ENCODE peak calls at places on chromosomes 12 and 14, in four cellular contexts. J, R, B and L are unnamed samples. For H3K36me3, the result is how much of the 10 kb centered on the place peaks cover.

GRCh38 chr12:12714276-12715001 is 2.7 kb upstream of the CDKN1B start:
- DNase-seq in R (no peak), J (peak), B (peak), L (peak)

GRCh38 chr12:103855036-103855712 is 14.1 kb upstream of the NT5DC3 start:
- DNase-seq in B (peak), J (peak), R (no peak), L (no peak)

GRCh38 chr14:100471451-100472093 is 115.6 kb downstream of the BEGAIN start:
- DNase-seq in J (peak), B (no peak), R (no peak), L (peak)

GRCh38 chr14:100147691-100148464 is 11.6 kb downstream of the DEGS2 start:
- DNase-seq in B (no peak), R (no peak), J (no peak), L (no peak)

GRCh38 chr14:69044965-69045555 is 66.0 kb upstream of the ACTN1 start:
- DNase-seq in B (peak), R (peak), J (peak), L (peak)

GRCh38 chr12:110001596-110001995 is 2.4 kb downstream of the ANKRD13A start:
- DNase-seq in R (no peak), J (peak), B (peak), L (no peak)

GRCh38 chr14:33911046-33911445 is 39.8 kb downstream of the EGLN3 start:
- DNase-seq in R (no peak), B (no peak), J (no peak), L (no peak)

GRCh38 chr14:89422181-89422951 is 5.3 kb upstream of the FOXN3 start:
- DNase-seq in B (peak), R (no peak), J (no peak), L (no peak)

GRCh38 chr14:75982724-75983358 is 1.0 kb upstream of the TGFB3 start:
- DNase-seq in R (peak), B (peak), J (no peak), L (peak)

GRCh38 chr12:130591736-130592135 is 124.4 kb downstream of the RIMBP2 start:
- DNase-seq in B (no peak), J (no peak), R (no peak), L (no peak)

GRCh38 chr12:20314325-20314724 is 54.0 kb upstream of the PDE3A start:
- DNase-seq in J (peak), R (no peak), B (peak), L (no peak)

GRCh38 chr12:132610051-132610759 is at the start of gene LRCOL1:
- DNase-seq in J (peak), B (peak), R (peak), L (no peak)

GRCh38 chr12:117125275-117125613 is 26.0 kb upstream of the TESC start:
- DNase-seq in R (no peak), B (peak), J (no peak), L (no peak)

GRCh38 chr14:59707778-59708635 is 131.4 kb upstream of the CCDC175 start:
- DNase-seq in J (no peak), B (no peak), R (no peak), L (peak)

GRCh38 chr14:85934886-85935254 is 404.9 kb downstream of the FLRT2 start:
- DNase-seq in B (no peak), R (no peak), J (no peak), L (no peak)

GRCh38 chr14:41718477-41719166 is 111.9 kb downstream of the LRFN5 start:
- DNase-seq in J (no peak), B (no peak), R (no peak), L (no peak)

GRCh38 chr14:56585461-56586084 is 6.0 kb downstream of the TMEM260 start:
- DNase-seq in J (peak), B (no peak), R (no peak), L (no peak)

GRCh38 chr12:82688619-82689018 is 1.9 kb downstream of the TMTC2 start:
- DNase-seq in J (no peak), B (no peak), R (no peak), L (no peak)

GRCh38 chr12:82687020-82687951 is 580 bp downstream of the TMTC2 start:
- DNase-seq in J (peak), B (peak), R (peak), L (peak)

GRCh38 chr12:82686223-82687019 is at the start of gene TMTC2:
- DNase-seq in J (peak), R (peak), B (peak), L (peak)

GRCh38 chr12:82688035-82688501 is 1.4 kb downstream of the TMTC2 start:
- DNase-seq in B (no peak), J (peak), R (no peak), L (no peak)

GRCh38 chr12:82685721-82686222 is 934 bp upstream of the TMTC2 start:
- DNase-seq in B (peak), R (peak), J (peak), L (peak)
- H3K4me3 ChIP-seq in B (peak), R (peak), J (peak), L (peak)

GRCh38 chr12:50041962-50042361 is 15.4 kb upstream of the ASIC1 start:
- DNase-seq in R (no peak), B (no peak), J (no peak), L (no peak)
- TF ChIP-seq CTCF in R (no peak), B (no peak), J (no peak), L (no peak)

DNA sequence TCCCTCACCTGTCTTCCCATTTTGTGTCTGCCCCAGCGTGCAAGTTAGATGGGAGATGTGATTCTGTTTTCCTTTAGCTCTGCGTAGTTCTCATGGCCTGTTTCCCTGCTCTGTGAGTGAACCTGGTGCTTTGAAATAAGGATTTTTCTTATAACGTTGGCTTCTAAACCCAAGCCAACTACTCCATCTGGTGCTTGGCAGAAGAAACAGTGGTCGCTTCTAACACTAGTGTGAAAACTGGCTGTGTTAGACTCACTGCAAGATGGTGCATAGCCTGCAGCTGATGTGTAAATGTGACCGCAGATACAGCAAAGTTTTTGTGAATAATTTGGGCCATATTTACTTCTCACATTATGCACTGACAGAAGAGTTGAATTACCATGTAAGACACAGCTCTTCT is 12.2 kb downstream of the GTF2H3 start:
- DNase-seq in R (no peak), B (no peak), J (no peak), L (no peak)
- H3K36me3 ChIP-seq in R (under half), B (under half), J (under half), L (half or more)

DNA sequence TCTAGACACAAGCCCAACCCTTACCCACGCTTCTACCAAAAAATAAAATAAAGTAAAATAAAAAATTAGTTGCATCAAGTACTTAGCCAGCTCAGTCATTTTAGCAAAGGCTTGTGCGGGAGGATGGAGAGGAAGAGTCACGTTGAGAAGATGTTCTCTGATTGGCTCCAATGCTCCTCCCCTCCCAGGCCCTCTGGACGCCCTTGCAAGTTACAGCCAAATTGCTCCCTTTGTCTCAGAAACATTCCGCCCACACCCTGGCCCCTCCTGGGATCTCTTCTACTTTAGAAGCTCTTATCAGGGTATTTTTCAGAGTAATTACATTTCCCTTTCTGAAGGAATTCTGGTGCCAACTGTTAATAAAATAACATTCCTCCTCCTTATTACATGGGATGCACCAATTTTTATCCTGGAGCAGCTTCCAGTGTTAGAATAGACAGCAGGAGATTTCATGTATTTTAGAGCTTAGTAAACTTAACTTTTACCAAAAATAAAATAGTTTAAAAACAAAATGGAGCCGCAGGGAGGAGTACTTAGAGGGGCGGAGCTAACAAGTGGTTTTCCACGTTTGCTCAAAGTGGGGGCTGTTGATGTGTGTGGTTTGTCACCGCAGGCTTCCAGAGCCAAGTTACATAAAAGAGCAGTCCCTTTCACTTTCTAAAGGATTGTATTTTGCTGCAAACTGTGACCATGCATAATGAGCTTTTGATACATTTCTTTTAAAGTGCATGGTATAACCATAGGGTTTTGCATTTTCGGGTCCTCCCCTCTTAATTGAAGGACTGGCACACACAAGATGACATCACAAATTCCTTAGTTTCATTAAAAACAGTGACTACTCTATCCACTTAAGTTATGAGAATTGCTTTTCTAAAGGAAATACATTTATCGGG is 71.7 kb upstream of the RAP1B start:
- DNase-seq in B (peak), R (peak), J (peak), L (no peak)
- H3K4me3 ChIP-seq in B (no peak), R (peak), J (peak), L (peak)